ENCODE peak calls at places on chromosomes 4 and X, in nine cellular contexts. One of them, this sample, is unnamed.

GRCh38 chr4:111323496-111323895 is 700.6 kb upstream of the PITX2 start:
- DNase-seq in upper lobe of left lung: no peak
- DNase-seq in bronchial epithelial cell: peak
- DNase-seq in WTC11: no peak
- DNase-seq in fibroblast of mammary gland: peak
- DNase-seq in cardiac fibroblast: peak
- DNase-seq in GM20000: no peak
- DNase-seq in GM13976: no peak
- DNase-seq in foreskin keratinocyte: peak
- DNase-seq in this sample: no peak

GRCh38 chrX:30060718-30061117 is 154.6 kb upstream of the MAGEB2 start:
- DNase-seq in fibroblast of mammary gland: peak
- DNase-seq in cardiac fibroblast: peak
- DNase-seq in GM20000: no peak
- DNase-seq in WTC11: peak
- DNase-seq in GM13976: no peak
- DNase-seq in bronchial epithelial cell: no peak
- DNase-seq in foreskin keratinocyte: no peak
- DNase-seq in upper lobe of left lung: no peak
- DNase-seq in this sample: no peak

GRCh38 chrX:151736685-151737084 is 2.1 kb downstream of the CNGA2 start:
- DNase-seq in cardiac fibroblast: no peak
- DNase-seq in GM13976: no peak
- DNase-seq in upper lobe of left lung: no peak
- DNase-seq in foreskin keratinocyte: no peak
- DNase-seq in fibroblast of mammary gland: no peak
- DNase-seq in bronchial epithelial cell: no peak
- DNase-seq in WTC11: no peak
- DNase-seq in GM20000: no peak
- DNase-seq in this sample: no peak

GRCh38 chr4:129822708-129823504 is 727.0 kb downstream of the C4orf33 start:
- DNase-seq in WTC11: no peak
- DNase-seq in foreskin keratinocyte: peak
- DNase-seq in GM20000: no peak
- DNase-seq in bronchial epithelial cell: peak
- DNase-seq in fibroblast of mammary gland: peak
- DNase-seq in cardiac fibroblast: peak
- DNase-seq in GM13976: no peak
- DNase-seq in upper lobe of left lung: no peak
- DNase-seq in this sample: no peak

GRCh38 chr4:1900087-1900433 is 28.9 kb downstream of the NSD2 start:
- DNase-seq in WTC11: no peak
- DNase-seq in cardiac fibroblast: no peak
- DNase-seq in GM13976: no peak
- DNase-seq in GM20000: no peak
- DNase-seq in foreskin keratinocyte: no peak
- DNase-seq in fibroblast of mammary gland: no peak
- DNase-seq in bronchial epithelial cell: no peak
- DNase-seq in upper lobe of left lung: no peak
- DNase-seq in this sample: no peak

GRCh38 chrX:39721570-39722279 is 376.0 kb downstream of the BCOR start:
- DNase-seq in bronchial epithelial cell: no peak
- DNase-seq in WTC11: no peak
- DNase-seq in GM13976: no peak
- DNase-seq in upper lobe of left lung: no peak
- DNase-seq in GM20000: no peak
- DNase-seq in fibroblast of mammary gland: peak
- DNase-seq in cardiac fibroblast: peak
- DNase-seq in foreskin keratinocyte: no peak
- DNase-seq in this sample: no peak

GRCh38 chr4:31548823-31549222 is 828.7 kb downstream of the PCDH7 start:
- DNase-seq in bronchial epithelial cell: no peak
- DNase-seq in upper lobe of left lung: no peak
- DNase-seq in WTC11: no peak
- DNase-seq in foreskin keratinocyte: no peak
- DNase-seq in GM20000: no peak
- DNase-seq in cardiac fibroblast: no peak
- DNase-seq in fibroblast of mammary gland: no peak
- DNase-seq in GM13976: no peak
- DNase-seq in this sample: no peak

GRCh38 chr4:158993895-158994294 is 109.0 kb upstream of the RAPGEF2 start:
- DNase-seq in GM13976: no peak
- DNase-seq in GM20000: no peak
- DNase-seq in foreskin keratinocyte: no peak
- DNase-seq in cardiac fibroblast: no peak
- DNase-seq in fibroblast of mammary gland: no peak
- DNase-seq in bronchial epithelial cell: no peak
- DNase-seq in upper lobe of left lung: no peak
- DNase-seq in WTC11: no peak
- DNase-seq in this sample: no peak

GRCh38 chr4:25827373-25827772 is 35.4 kb downstream of the SEL1L3 start:
- DNase-seq in fibroblast of mammary gland: no peak
- DNase-seq in cardiac fibroblast: no peak
- DNase-seq in WTC11: no peak
- DNase-seq in upper lobe of left lung: no peak
- DNase-seq in GM13976: no peak
- DNase-seq in foreskin keratinocyte: no peak
- DNase-seq in GM20000: no peak
- DNase-seq in bronchial epithelial cell: no peak
- DNase-seq in this sample: no peak

GRCh38 chr4:4694296-4694772 is 152.5 kb upstream of the STX18 start:
- DNase-seq in bronchial epithelial cell: no peak
- DNase-seq in cardiac fibroblast: peak
- DNase-seq in upper lobe of left lung: no peak
- DNase-seq in GM20000: no peak
- DNase-seq in GM13976: no peak
- DNase-seq in fibroblast of mammary gland: peak
- DNase-seq in foreskin keratinocyte: no peak
- DNase-seq in WTC11: peak
- DNase-seq in this sample: no peak

GRCh38 chr4:98938386-98938785 is 9.5 kb upstream of the EIF4E start:
- DNase-seq in bronchial epithelial cell: peak
- DNase-seq in GM13976: no peak
- DNase-seq in upper lobe of left lung: no peak
- DNase-seq in WTC11: no peak
- DNase-seq in cardiac fibroblast: peak
- DNase-seq in fibroblast of mammary gland: peak
- DNase-seq in foreskin keratinocyte: peak
- DNase-seq in GM20000: no peak
- DNase-seq in this sample: no peak

GRCh38 chr4:25351777-25352421 is 25.2 kb upstream of the ANAPC4 start:
- DNase-seq in foreskin keratinocyte: peak
- DNase-seq in fibroblast of mammary gland: peak
- DNase-seq in bronchial epithelial cell: peak
- DNase-seq in GM13976: no peak
- DNase-seq in GM20000: no peak
- DNase-seq in cardiac fibroblast: peak
- DNase-seq in WTC11: no peak
- DNase-seq in upper lobe of left lung: no peak
- DNase-seq in this sample: no peak

GRCh38 chr4:178316211-178316610 is 874.0 kb upstream of the AGA start:
- DNase-seq in GM20000: no peak
- DNase-seq in WTC11: no peak
- DNase-seq in foreskin keratinocyte: no peak
- DNase-seq in fibroblast of mammary gland: no peak
- DNase-seq in cardiac fibroblast: no peak
- DNase-seq in upper lobe of left lung: no peak
- DNase-seq in bronchial epithelial cell: no peak
- DNase-seq in GM13976: no peak
- DNase-seq in this sample: no peak

GRCh38 chrX:98480606-98481005 is 1596.9 kb downstream of the RPA4 start:
- DNase-seq in cardiac fibroblast: no peak
- DNase-seq in bronchial epithelial cell: peak
- DNase-seq in WTC11: no peak
- DNase-seq in foreskin keratinocyte: peak
- DNase-seq in GM13976: no peak
- DNase-seq in fibroblast of mammary gland: no peak
- DNase-seq in GM20000: no peak
- DNase-seq in upper lobe of left lung: no peak
- DNase-seq in this sample: no peak

GRCh38 chrX:64739792-64740378 is 236.4 kb downstream of the ZC4H2 start:
- DNase-seq in foreskin keratinocyte: no peak
- DNase-seq in WTC11: no peak
- DNase-seq in bronchial epithelial cell: no peak
- DNase-seq in upper lobe of left lung: no peak
- DNase-seq in GM13976: no peak
- DNase-seq in fibroblast of mammary gland: no peak
- DNase-seq in cardiac fibroblast: no peak
- DNase-seq in GM20000: no peak
- DNase-seq in this sample: no peak

GRCh38 chr4:89099034-89099433 is 12.3 kb upstream of the TIGD2 start:
- DNase-seq in bronchial epithelial cell: peak
- DNase-seq in GM20000: no peak
- DNase-seq in foreskin keratinocyte: peak
- DNase-seq in WTC11: no peak
- DNase-seq in fibroblast of mammary gland: peak
- DNase-seq in cardiac fibroblast: no peak
- DNase-seq in GM13976: no peak
- DNase-seq in upper lobe of left lung: no peak
- DNase-seq in this sample: no peak

GRCh38 chrX:20263474-20263873 is 3.2 kb downstream of the RPS6KA3 start:
- DNase-seq in WTC11: no peak
- DNase-seq in bronchial epithelial cell: peak
- DNase-seq in fibroblast of mammary gland: peak
- DNase-seq in upper lobe of left lung: no peak
- DNase-seq in foreskin keratinocyte: no peak
- DNase-seq in GM20000: peak
- DNase-seq in cardiac fibroblast: peak
- DNase-seq in GM13976: no peak
- DNase-seq in this sample: no peak

GRCh38 chr4:98148856-98149255 is 5.6 kb upstream of the STPG2 start:
- DNase-seq in foreskin keratinocyte: no peak
- DNase-seq in cardiac fibroblast: no peak
- DNase-seq in fibroblast of mammary gland: no peak
- DNase-seq in bronchial epithelial cell: peak
- DNase-seq in WTC11: no peak
- DNase-seq in upper lobe of left lung: no peak
- DNase-seq in GM20000: no peak
- DNase-seq in GM13976: no peak
- DNase-seq in this sample: no peak

GRCh38 chr4:118077767-118078105 is 43.5 kb downstream of the NDST3 start:
- DNase-seq in bronchial epithelial cell: no peak
- DNase-seq in foreskin keratinocyte: no peak
- DNase-seq in upper lobe of left lung: no peak
- DNase-seq in GM13976: no peak
- DNase-seq in fibroblast of mammary gland: no peak
- DNase-seq in cardiac fibroblast: no peak
- DNase-seq in WTC11: no peak
- DNase-seq in GM20000: no peak
- DNase-seq in this sample: no peak

GRCh38 chr4:118082182-118082581 is 47.9 kb downstream of the NDST3 start:
- DNase-seq in upper lobe of left lung: no peak
- DNase-seq in bronchial epithelial cell: no peak
- DNase-seq in WTC11: no peak
- DNase-seq in cardiac fibroblast: no peak
- DNase-seq in GM20000: no peak
- DNase-seq in foreskin keratinocyte: no peak
- DNase-seq in GM13976: no peak
- DNase-seq in fibroblast of mammary gland: no peak
- DNase-seq in this sample: no peak

GRCh38 chr4:118076958-118077766 is 42.9 kb downstream of the NDST3 start:
- DNase-seq in WTC11: peak
- DNase-seq in upper lobe of left lung: no peak
- DNase-seq in GM13976: peak
- DNase-seq in bronchial epithelial cell: peak
- DNase-seq in fibroblast of mammary gland: peak
- DNase-seq in foreskin keratinocyte: peak
- DNase-seq in cardiac fibroblast: peak
- DNase-seq in GM20000: peak
- DNase-seq in this sample: no peak
- TF ChIP-seq CTCF in WTC11: peak
- TF ChIP-seq CTCF in upper lobe of left lung: no peak
- TF ChIP-seq CTCF in GM13976: peak
- TF ChIP-seq CTCF in bronchial epithelial cell: peak
- TF ChIP-seq CTCF in fibroblast of mammary gland: peak
- TF ChIP-seq CTCF in foreskin keratinocyte: peak
- TF ChIP-seq CTCF in cardiac fibroblast: peak
- TF ChIP-seq CTCF in GM20000: peak
- TF ChIP-seq CTCF in this sample: peak

DNA sequence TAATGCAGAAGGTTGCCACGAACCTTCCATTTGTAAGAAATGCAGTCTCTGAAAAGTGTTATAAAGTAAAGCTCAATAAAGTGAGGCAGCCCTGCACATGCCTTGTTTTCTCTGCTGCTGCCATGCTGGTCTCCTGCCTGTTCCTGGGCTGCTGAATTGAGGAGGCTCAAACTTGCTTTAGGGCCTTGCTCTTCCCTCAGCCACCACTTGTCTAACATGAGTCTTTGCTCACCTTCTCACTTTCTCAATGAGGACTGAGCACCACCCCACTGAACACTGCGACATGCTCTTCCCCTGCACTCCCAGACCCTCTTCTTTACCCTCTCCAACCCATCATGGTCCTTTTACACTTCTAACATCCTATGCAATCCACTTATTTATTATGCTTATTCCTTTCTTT is 25.2 kb upstream of the MFAP3L start:
- DNase-seq in WTC11: no peak
- DNase-seq in GM20000: no peak
- DNase-seq in fibroblast of mammary gland: no peak
- DNase-seq in bronchial epithelial cell: no peak
- DNase-seq in cardiac fibroblast: no peak
- DNase-seq in GM13976: no peak
- DNase-seq in upper lobe of left lung: no peak
- DNase-seq in foreskin keratinocyte: no peak
- DNase-seq in this sample: no peak
- TF ChIP-seq CTCF in WTC11: no peak
- TF ChIP-seq CTCF in GM20000: no peak
- TF ChIP-seq CTCF in fibroblast of mammary gland: no peak
- TF ChIP-seq CTCF in bronchial epithelial cell: no peak
- TF ChIP-seq CTCF in cardiac fibroblast: no peak
- TF ChIP-seq CTCF in GM13976: no peak
- TF ChIP-seq CTCF in upper lobe of left lung: no peak
- TF ChIP-seq CTCF in foreskin keratinocyte: no peak
- TF ChIP-seq CTCF in this sample: no peak

GRCh38 chr4:37802068-37802666 is 24.3 kb upstream of the PGM2 start:
- DNase-seq in upper lobe of left lung: no peak
- DNase-seq in WTC11: peak
- DNase-seq in cardiac fibroblast: peak
- DNase-seq in fibroblast of mammary gland: peak
- DNase-seq in GM20000: no peak
- DNase-seq in foreskin keratinocyte: peak
- DNase-seq in bronchial epithelial cell: peak
- DNase-seq in GM13976: no peak
- DNase-seq in this sample: peak
- TF ChIP-seq CTCF in upper lobe of left lung: peak
- TF ChIP-seq CTCF in WTC11: no peak
- TF ChIP-seq CTCF in cardiac fibroblast: peak
- TF ChIP-seq CTCF in fibroblast of mammary gland: peak
- TF ChIP-seq CTCF in GM20000: no peak
- TF ChIP-seq CTCF in foreskin keratinocyte: peak
- TF ChIP-seq CTCF in bronchial epithelial cell: peak
- TF ChIP-seq CTCF in GM13976: peak
- TF ChIP-seq CTCF in this sample: peak

DNA sequence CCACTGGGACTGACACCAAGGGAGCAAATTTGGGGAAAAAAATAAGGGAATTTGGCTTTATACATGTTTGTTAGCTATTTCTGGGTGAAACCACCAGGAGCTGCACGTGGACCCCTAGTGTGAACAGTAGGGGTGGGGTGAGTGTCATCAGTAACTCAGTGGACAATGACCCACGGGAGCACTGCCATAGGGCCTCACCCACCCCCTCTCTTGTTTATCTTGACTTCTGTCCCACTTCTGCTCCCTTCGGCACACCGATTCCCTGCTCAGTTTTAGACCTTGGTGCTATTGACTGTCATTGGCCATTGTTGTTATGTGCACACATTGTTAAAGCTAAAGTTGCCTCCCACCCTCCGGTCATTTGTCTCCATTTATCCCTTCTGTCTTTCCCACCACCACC is 9.0 kb downstream of the ACOX3 start:
- DNase-seq in WTC11: no peak
- DNase-seq in cardiac fibroblast: no peak
- DNase-seq in GM13976: no peak
- DNase-seq in GM20000: no peak
- DNase-seq in upper lobe of left lung: no peak
- DNase-seq in foreskin keratinocyte: no peak
- DNase-seq in fibroblast of mammary gland: no peak
- DNase-seq in bronchial epithelial cell: no peak
- DNase-seq in this sample: no peak
- TF ChIP-seq CTCF in WTC11: no peak
- TF ChIP-seq CTCF in cardiac fibroblast: no peak
- TF ChIP-seq CTCF in GM13976: no peak
- TF ChIP-seq CTCF in GM20000: no peak
- TF ChIP-seq CTCF in upper lobe of left lung: no peak
- TF ChIP-seq CTCF in foreskin keratinocyte: no peak
- TF ChIP-seq CTCF in fibroblast of mammary gland: no peak
- TF ChIP-seq CTCF in bronchial epithelial cell: no peak
- TF ChIP-seq CTCF in this sample: no peak